ENCODE peak calls at places on chromosomes 1 and 21, in ten cellular contexts. Z is cardiac muscle cell; I is tibial artery; V is mucosa of descending colon; K is tibial nerve; H is CD8-positive, alpha-beta memory T cell; E is suprapubic skin; P is breast epithelium; W is PC-9; R is HAP-1. Y is an unnamed sample.

GRCh38 chr1:103106426-103107321 is 1.6 kb downstream of the COL11A1 start:
- DNase-seq in Z (peak; percentile 82), I (no peak), V (peak; percentile 17), K (peak; percentile 75), H (no peak), E (no peak), P (no peak), W (peak; percentile 5), R (peak; percentile 68), Y (no peak)

GRCh38 chr1:2258996-2259395 is 30.9 kb downstream of the SKI start:
- DNase-seq in Z (no peak), I (no peak), V (peak; percentile 62), K (no peak), H (peak; percentile 62), E (no peak), P (no peak), W (no peak), R (no peak), Y (peak; percentile 63)

GRCh38 chr1:70990460-70991253 is 57.0 kb downstream of the PTGER3 start:
- DNase-seq in Z (no peak), I (no peak), V (no peak), K (no peak), H (no peak), E (no peak), P (no peak), W (no peak), R (no peak), Y (no peak)

GRCh38 chr1:22132517-22133235 is 10.2 kb downstream of the WNT4 start:
- DNase-seq in Z (no peak), I (no peak), V (no peak), K (no peak), H (no peak), E (no peak), P (no peak), W (peak; percentile 49), R (no peak), Y (no peak)

GRCh38 chr1:59332983-59333382 is 36.1 kb downstream of the FGGY start:
- DNase-seq in Z (no peak), I (no peak), V (no peak), K (no peak), H (no peak), E (no peak), P (no peak), W (no peak), R (no peak), Y (no peak)

GRCh38 chr21:42619841-42620240 is 33.6 kb upstream of the PDE9A start:
- DNase-seq in Z (no peak), I (no peak), V (no peak), K (no peak), H (no peak), E (peak; percentile 64), P (no peak), W (no peak), R (no peak), Y (no peak)

GRCh38 chr1:19412654-19413053 is 72.7 kb downstream of the CAPZB start:
- DNase-seq in Z (no peak), I (no peak), V (no peak), K (no peak), H (no peak), E (no peak), P (no peak), W (no peak), R (no peak), Y (no peak)

GRCh38 chr1:20590313-20590777 is 1.4 kb downstream of the CDA start:
- DNase-seq in Z (no peak), I (no peak), V (no peak), K (peak; percentile 19), H (no peak), E (no peak), P (no peak), W (no peak), R (no peak), Y (no peak)

GRCh38 chr1:207789792-207790787 is 38.2 kb downstream of the CD46 start:
- DNase-seq in Z (no peak), I (no peak), V (no peak), K (no peak), H (no peak), E (no peak), P (no peak), W (no peak), R (no peak), Y (no peak)

GRCh38 chr1:56399326-56400292 is 179.8 kb downstream of the PLPP3 start:
- DNase-seq in Z (no peak), I (no peak), V (no peak), K (no peak), H (no peak), E (no peak), P (no peak), W (no peak), R (peak; percentile 21), Y (no peak)

GRCh38 chr1:93815738-93816110 is 63.3 kb downstream of the DNTTIP2 start:
- DNase-seq in Z (no peak), I (no peak), V (no peak), K (no peak), H (no peak), E (no peak), P (no peak), W (no peak), R (no peak), Y (no peak)

GRCh38 chr1:44433209-44433608 is 28.2 kb downstream of the RNF220 start:
- DNase-seq in Z (no peak), I (no peak), V (no peak), K (no peak), H (no peak), E (no peak), P (no peak), W (no peak), R (no peak), Y (no peak)

GRCh38 chr1:43797926-43798325 is 90.6 kb downstream of the ST3GAL3 start:
- DNase-seq in Z (no peak), I (no peak), V (no peak), K (no peak), H (no peak), E (no peak), P (no peak), W (no peak), R (no peak), Y (no peak)

DNA sequence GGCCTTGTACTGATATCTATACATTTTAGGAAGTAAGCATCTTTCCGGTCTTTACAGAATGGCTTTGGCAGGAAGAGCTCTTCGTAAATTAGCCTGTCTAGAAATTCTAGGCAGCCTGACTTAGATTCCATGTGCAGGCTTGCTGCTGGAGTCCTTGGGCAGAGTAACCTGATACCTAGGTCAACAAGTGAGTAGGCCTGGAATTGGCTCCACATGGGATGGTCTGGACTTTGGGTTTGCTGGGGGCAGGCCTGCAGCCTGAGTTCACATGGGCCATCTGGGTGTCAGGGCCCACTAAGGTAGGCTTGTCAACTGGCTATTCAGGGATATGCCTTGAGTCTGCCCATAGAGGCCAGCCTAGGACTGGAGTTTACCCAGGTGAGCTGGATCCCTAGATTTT is 59.6 kb upstream of the CYYR1 start:
- DNase-seq in Z (no peak), I (no peak), V (no peak), K (no peak), H (no peak), E (no peak), P (no peak), W (no peak), R (no peak), Y (no peak)
- H3K9me3 ChIP-seq in Z (no peaks in the 10 kb centered on the region), I (no peaks in the 10 kb centered on the region), V (peaks cover 5% of the 10 kb centered on the region), K (peaks cover 20% of the 10 kb centered on the region), H (no peaks in the 10 kb centered on the region), E (peaks cover 8% of the 10 kb centered on the region), P (peaks cover 15% of the 10 kb centered on the region), W (no peaks in the 10 kb centered on the region), R (peaks cover 2% of the 10 kb centered on the region), Y (no peaks in the 10 kb centered on the region)

DNA sequence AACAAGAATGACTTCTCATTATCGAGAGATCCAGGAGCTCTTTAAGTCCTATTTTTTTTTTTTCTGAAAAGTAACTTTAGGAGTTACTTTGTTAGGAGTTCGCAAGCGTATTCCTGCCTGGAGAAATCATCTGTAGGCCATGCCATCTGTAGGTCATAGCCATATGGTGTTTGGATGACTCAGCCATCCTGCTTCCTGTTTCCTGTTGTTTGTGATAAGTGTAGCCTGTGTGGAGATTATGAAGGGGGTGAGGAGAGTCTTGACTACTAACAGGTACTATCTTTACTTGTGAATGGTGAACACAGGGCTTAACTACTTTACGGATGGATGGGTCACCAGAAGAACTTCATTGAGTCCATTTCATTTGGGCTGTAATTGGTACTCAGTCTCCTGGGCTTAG is 327.2 kb downstream of the PTPRU start:
- DNase-seq in Z (no peak), I (no peak), V (no peak), K (no peak), H (no peak), E (no peak), P (no peak), W (no peak), R (no peak), Y (no peak)
- H3K9me3 ChIP-seq in Z (no peaks in the 10 kb centered on the region), I (no peaks in the 10 kb centered on the region), V (peaks cover 45% of the 10 kb centered on the region), K (peaks cover 72% of the 10 kb centered on the region), H (peaks cover 23% of the 10 kb centered on the region), E (peaks cover 29% of the 10 kb centered on the region), P (peaks cover 27% of the 10 kb centered on the region), W (peaks cover 6% of the 10 kb centered on the region), R (peaks cover 7% of the 10 kb centered on the region), Y (peaks cover 9% of the 10 kb centered on the region)

DNA sequence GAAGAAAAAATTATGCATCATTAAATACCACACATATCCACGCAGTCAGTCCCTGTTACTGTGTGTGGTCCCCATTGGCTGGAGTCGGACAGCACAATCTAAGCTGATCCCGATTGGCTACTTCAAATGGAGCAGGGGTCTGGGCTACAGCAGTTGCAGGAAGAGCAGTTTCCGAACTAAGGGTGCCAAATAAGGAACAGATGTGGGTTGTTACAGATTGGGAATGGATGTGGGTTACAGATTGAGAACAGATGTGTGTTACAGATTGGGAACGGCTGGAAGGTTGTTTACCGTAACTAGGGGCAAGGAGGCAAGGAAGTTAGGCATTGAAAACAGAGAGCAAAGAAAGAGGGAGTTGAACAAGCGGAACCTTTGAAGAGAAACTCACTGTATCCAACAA is 19.9 kb downstream of the OR2L13 start:
- DNase-seq in Z (no peak), I (no peak), V (no peak), K (no peak), H (no peak), E (no peak), P (no peak), W (no peak), R (no peak), Y (no peak)
- H3K9me3 ChIP-seq in Z (no peaks in the 10 kb centered on the region), I (no peaks in the 10 kb centered on the region), V (peaks cover 45% of the 10 kb centered on the region), K (peaks cover 32% of the 10 kb centered on the region), H (peaks cover 14% of the 10 kb centered on the region), E (peaks cover 20% of the 10 kb centered on the region), P (peaks cover 25% of the 10 kb centered on the region), W (no peaks in the 10 kb centered on the region), R (no peaks in the 10 kb centered on the region), Y (peaks cover 4% of the 10 kb centered on the region)

GRCh38 chr1:227621211-227621610 is 57.9 kb downstream of the ZNF678 start:
- DNase-seq in Z (no peak), I (no peak), V (no peak), K (no peak), H (no peak), E (no peak), P (no peak), W (no peak), R (no peak), Y (no peak)

DNA sequence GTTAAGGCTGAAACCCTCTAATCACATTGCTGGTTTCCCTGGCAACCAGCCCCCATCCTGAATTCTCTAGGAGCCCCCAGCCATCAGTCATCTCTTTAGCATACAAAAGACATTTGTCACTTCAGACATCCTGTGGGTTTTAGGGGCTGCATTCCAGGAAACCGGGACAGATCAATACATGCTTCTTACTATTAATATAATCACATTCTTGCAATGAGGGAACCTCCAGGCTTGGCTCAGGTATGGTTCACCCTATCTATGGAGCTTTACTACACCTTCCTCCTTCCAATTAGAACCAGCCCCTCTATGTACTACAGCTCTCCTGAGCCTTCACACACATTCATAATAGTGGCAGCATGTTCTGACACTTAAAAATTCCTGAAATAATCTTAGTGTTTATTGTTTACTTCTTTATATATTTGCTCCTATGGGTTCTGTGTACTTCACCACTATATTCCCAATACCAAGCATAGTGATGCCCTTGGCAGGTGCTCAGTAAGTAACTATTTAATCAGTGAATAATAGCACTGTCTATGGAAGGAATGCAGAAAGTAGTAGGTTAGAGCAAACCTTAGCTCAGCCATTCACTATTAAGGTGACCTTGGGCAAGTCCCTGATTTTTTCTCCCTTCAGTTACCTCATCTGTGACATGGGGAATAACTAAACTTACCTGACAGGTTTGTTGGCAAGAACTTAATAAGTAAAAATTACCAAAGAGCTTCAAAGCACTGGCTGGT is 59.6 kb downstream of the ZNF678 start:
- DNase-seq in Z (no peak), I (no peak), V (no peak), K (no peak), H (no peak), E (no peak), P (no peak), W (no peak), R (no peak), Y (no peak)
- H3K9me3 ChIP-seq in Z (peaks cover 5% of the 10 kb centered on the region), I (no peaks in the 10 kb centered on the region), V (peaks cover 100% of the 10 kb centered on the region), K (peaks cover 64% of the 10 kb centered on the region), H (no peaks in the 10 kb centered on the region), E (peaks cover 30% of the 10 kb centered on the region), P (peaks cover 53% of the 10 kb centered on the region), W (peaks cover 3% of the 10 kb centered on the region), R (no peaks in the 10 kb centered on the region), Y (peaks cover 13% of the 10 kb centered on the region)

Y was measured in T-helper 17 cell.